ENCODE peak calls at places on chromosomes 1 and 21, in nine cellular contexts. Y, H, K, N, F, L, R, Q and E are unnamed samples.

GRCh38 chr1:111203681-111204210 is 3.3 kb upstream of the DENND2D start:
- DNase-seq in Y (no peak), H (no peak), K (peak; percentile 77), N (peak; percentile 68), F (peak; percentile 75), L (no peak), R (peak; percentile 57), Q (peak; percentile 70), E (no peak)

GRCh38 chr1:212719633-212720032 is 20.0 kb upstream of the BATF3 start:
- DNase-seq in Y (no peak), H (no peak), K (no peak), N (no peak), F (no peak), L (no peak), R (no peak), Q (no peak), E (no peak)

GRCh38 chr1:905071-905749 is 18.5 kb upstream of the SAMD11 start:
- DNase-seq in Y (no peak), H (no peak), K (no peak), N (no peak), F (no peak), L (no peak), R (peak; percentile 6), Q (no peak), E (no peak)

GRCh38 chr1:116986531-116987255 is 14.9 kb upstream of the CD101 start:
- DNase-seq in Y (no peak), H (no peak), K (no peak), N (no peak), F (peak; percentile 12), L (no peak), R (no peak), Q (no peak), E (no peak)

GRCh38 chr1:16967962-16968361 is 12.5 kb downstream of the MFAP2 start:
- DNase-seq in Y (no peak), H (no peak), K (no peak), N (no peak), F (no peak), L (no peak), R (no peak), Q (no peak), E (no peak)

GRCh38 chr1:18974005-18974404 is 17.5 kb upstream of the IFFO2 start:
- DNase-seq in Y (no peak), H (no peak), K (no peak), N (no peak), F (no peak), L (no peak), R (no peak), Q (no peak), E (no peak)

GRCh38 chr21:36799869-36800268 is 101.0 kb downstream of the SIM2 start:
- DNase-seq in Y (no peak), H (no peak), K (no peak), N (no peak), F (no peak), L (no peak), R (no peak), Q (no peak), E (no peak)

GRCh38 chr21:16145479-16145878 is 415.7 kb downstream of the USP25 start:
- DNase-seq in Y (no peak), H (no peak), K (no peak), N (no peak), F (no peak), L (no peak), R (no peak), Q (no peak), E (no peak)

GRCh38 chr1:241672301-241672700 is 20.2 kb downstream of the WDR64 start:
- DNase-seq in Y (no peak), H (no peak), K (no peak), N (no peak), F (no peak), L (no peak), R (no peak), Q (no peak), E (no peak)

GRCh38 chr1:57423135-57424131 is at the start of gene DAB1:
- DNase-seq in Y (no peak), H (no peak), K (no peak), N (peak; percentile 17), F (no peak), L (peak; percentile 32), R (no peak), Q (no peak), E (peak; percentile 53)

GRCh38 chr1:114677691-114678090 is 7.8 kb upstream of the DENND2C start:
- DNase-seq in Y (no peak), H (no peak), K (no peak), N (no peak), F (no peak), L (no peak), R (no peak), Q (no peak), E (no peak)

GRCh38 chr1:244231193-244231571 is 180.1 kb downstream of the ZBTB18 start:
- DNase-seq in Y (no peak), H (peak; percentile 4), K (no peak), N (peak; percentile 14), F (no peak), L (no peak), R (no peak), Q (no peak), E (no peak)

GRCh38 chr1:6517435-6517851 is 26.0 kb upstream of the PLEKHG5 start:
- DNase-seq in Y (no peak), H (no peak), K (no peak), N (no peak), F (no peak), L (no peak), R (no peak), Q (no peak), E (no peak)

GRCh38 chr1:47931395-47931794 is 65.8 kb downstream of the TRABD2B start:
- DNase-seq in Y (no peak), H (no peak), K (no peak), N (peak; percentile 55), F (no peak), L (no peak), R (no peak), Q (no peak), E (no peak)

GRCh38 chr1:71695820-71696219 is 586.5 kb downstream of the NEGR1 start:
- DNase-seq in Y (no peak), H (no peak), K (no peak), N (no peak), F (no peak), L (no peak), R (no peak), Q (no peak), E (no peak)

GRCh38 chr1:94863297-94863911 is 43.2 kb downstream of the SLC44A3 start:
- DNase-seq in Y (no peak), H (peak; percentile 78), K (no peak), N (no peak), F (no peak), L (no peak), R (peak; percentile 63), Q (peak; percentile 32), E (no peak)

GRCh38 chr1:155223017-155223416 is 14.5 kb downstream of the MTX1 start:
- DNase-seq in Y (no peak), H (no peak), K (no peak), N (no peak), F (no peak), L (no peak), R (no peak), Q (no peak), E (no peak)

GRCh38 chr21:39014751-39015150 is 168.5 kb downstream of the PSMG1 start:
- DNase-seq in Y (no peak), H (peak; percentile 97), K (no peak), N (no peak), F (no peak), L (no peak), R (no peak), Q (no peak), E (no peak)

GRCh38 chr21:35449846-35450245 is 400.7 kb upstream of the RUNX1 start:
- DNase-seq in Y (no peak), H (no peak), K (no peak), N (no peak), F (no peak), L (no peak), R (no peak), Q (no peak), E (no peak)

GRCh38 chr1:81583878-81584277 is 216.9 kb upstream of the ADGRL2 start:
- DNase-seq in Y (no peak), H (no peak), K (no peak), N (no peak), F (no peak), L (no peak), R (no peak), Q (no peak), E (no peak)

GRCh38 chr1:82979593-82980230 is 1019.2 kb downstream of the TTLL7 start:
- DNase-seq in Y (no peak), H (no peak), K (no peak), N (no peak), F (no peak), L (no peak), R (no peak), Q (no peak), E (no peak)

GRCh38 chr21:18617291-18617690 is 213.7 kb upstream of the TMPRSS15 start:
- DNase-seq in Y (no peak), H (no peak), K (no peak), N (no peak), F (no peak), L (no peak), R (no peak), Q (no peak), E (no peak)

GRCh38 chr1:3903141-3904005 is 3.3 kb upstream of the C1orf174 start:
- DNase-seq in Y (no peak), H (peak; percentile 4), K (no peak), N (no peak), F (no peak), L (no peak), R (no peak), Q (no peak), E (peak; percentile 8)

GRCh38 chr1:3031401-3032221 is 10.3 kb downstream of the ACTRT2 start:
- DNase-seq in Y (no peak), H (no peak), K (no peak), N (no peak), F (no peak), L (no peak), R (peak; percentile 32), Q (no peak), E (no peak)

GRCh38 chr21:27565418-27565817 is 598.5 kb upstream of the ADAMTS5 start:
- DNase-seq in Y (no peak), H (no peak), K (no peak), N (no peak), F (no peak), L (no peak), R (no peak), Q (no peak), E (no peak)

GRCh38 chr1:30410153-30410851 is 313.1 kb downstream of the MATN1 start:
- DNase-seq in Y (no peak), H (no peak), K (no peak), N (no peak), F (no peak), L (no peak), R (no peak), Q (peak; percentile 8), E (no peak)

GRCh38 chr1:32195972-32196823 is 4.2 kb upstream of the CCDC28B start:
- DNase-seq in Y (no peak), H (peak; percentile 38), K (no peak), N (no peak), F (no peak), L (no peak), R (no peak), Q (no peak), E (no peak)

GRCh38 chr1:155860939-155861496 is 1.7 kb downstream of the SYT11 start:
- DNase-seq in Y (no peak), H (peak; percentile 20), K (no peak), N (no peak), F (no peak), L (no peak), R (no peak), Q (no peak), E (no peak)

GRCh38 chr1:5269901-5270300 is 615.5 kb downstream of the AJAP1 start:
- DNase-seq in Y (no peak), H (no peak), K (no peak), N (no peak), F (no peak), L (no peak), R (no peak), Q (no peak), E (no peak)

GRCh38 chr1:31510853-31511789 is 65.2 kb upstream of the TINAGL1 start:
- DNase-seq in Y (no peak), H (no peak), K (no peak), N (peak; percentile 40), F (no peak), L (no peak), R (no peak), Q (no peak), E (no peak)

GRCh38 chr1:198169704-198170103 is 12.9 kb downstream of the NEK7 start:
- DNase-seq in Y (no peak), H (no peak), K (no peak), N (no peak), F (no peak), L (no peak), R (no peak), Q (no peak), E (no peak)